ENCODE peak calls at places on chromosomes 13 and 19, in six cellular contexts. Z, T, I, Y, B and N are unnamed samples. For H3K4me1 and H3K36me3, the result is how much of the 10 kb centered on the place peaks cover.

GRCh38 chr19:15748239-15748638 is 10.5 kb downstream of the OR10H3 start:
- DNase-seq in I (no peak), T (no peak), Y (no peak), Z (no peak), B (no peak), N (no peak)

GRCh38 chr13:40344270-40345148 is 321.9 kb downstream of the FOXO1 start:
- DNase-seq in Z (no peak), Y (no peak), T (no peak), I (no peak), B (no peak), N (no peak)

GRCh38 chr13:25249001-25249543 is 38.2 kb downstream of the MTMR6 start:
- DNase-seq in B (no peak), I (no peak), Z (no peak), T (no peak), Y (peak), N (no peak)

GRCh38 chr13:33934343-33934742 is 116.4 kb downstream of the RFC3 start:
- DNase-seq in I (no peak), B (no peak), Y (no peak), T (no peak), Z (no peak), N (no peak)

GRCh38 chr13:57629391-57629804 is 2.1 kb upstream of the PCDH17 start:
- DNase-seq in T (no peak), Y (no peak), I (peak), Z (peak), B (peak), N (no peak)

GRCh38 chr19:50723069-50723468 is at the start of gene CLEC11A:
- DNase-seq in Z (peak), B (no peak), Y (peak), I (peak), T (no peak), N (no peak)

GRCh38 chr13:102825921-102826706 is 19.7 kb upstream of the ERCC5 start:
- DNase-seq in Z (no peak), B (no peak), I (no peak), Y (peak), T (no peak), N (no peak)

GRCh38 chr13:28631792-28632191 is 27.1 kb upstream of the POMP start:
- DNase-seq in Z (no peak), Y (peak), I (no peak), T (no peak), B (no peak), N (no peak)

GRCh38 chr13:110372676-110373075 is 65.6 kb downstream of the COL4A2 start:
- DNase-seq in Z (no peak), I (no peak), Y (no peak), B (no peak), T (no peak), N (no peak)

GRCh38 chr19:28553764-28554163 is 659.2 kb downstream of the UQCRFS1 start:
- DNase-seq in I (no peak), Y (no peak), B (no peak), Z (no peak), T (no peak), N (no peak)

GRCh38 chr19:33883869-33884519 is 87.3 kb downstream of the KCTD15 start:
- DNase-seq in Y (no peak), T (no peak), I (peak), Z (peak), B (peak), N (no peak)

GRCh38 chr19:31527443-31527842 is 178.2 kb upstream of the TSHZ3 start:
- DNase-seq in B (no peak), Z (no peak), Y (no peak), T (no peak), I (no peak), N (no peak)

GRCh38 chr13:110801044-110801443 is 87.5 kb downstream of the ING1 start:
- DNase-seq in B (no peak), I (no peak), Z (no peak), Y (no peak), T (no peak), N (no peak)

GRCh38 chr13:76965759-76966421 is 17.6 kb downstream of the ACOD1 start:
- DNase-seq in I (peak), B (no peak), T (peak), Y (peak), Z (peak), N (no peak)

GRCh38 chr19:6086081-6086858 is 24.0 kb downstream of the RFX2 start:
- DNase-seq in Z (no peak), B (no peak), Y (peak), I (no peak), T (no peak), N (no peak)

GRCh38 chr13:85520445-85520844 is 278.8 kb downstream of the SLITRK6 start:
- DNase-seq in Y (peak), Z (no peak), T (no peak), I (no peak), B (no peak), N (no peak)

GRCh38 chr19:38952395-38953165 is 21.8 kb downstream of the MRPS12 start:
- DNase-seq in I (peak), Y (peak), Z (no peak), B (no peak), T (no peak), N (no peak)

GRCh38 chr13:33119886-33120543 is 103.8 kb downstream of the KL start:
- DNase-seq in T (no peak), Y (peak), I (no peak), B (no peak), Z (no peak), N (no peak)

GRCh38 chr13:99873141-99873540 is 98.4 kb downstream of the ZIC5 start:
- DNase-seq in B (no peak), I (no peak), Z (no peak), T (no peak), Y (no peak), N (no peak)

GRCh38 chr19:5870986-5871394 is 650 bp upstream of the FUT5 start:
- DNase-seq in B (no peak), Y (no peak), T (no peak), Z (no peak), I (no peak), N (no peak)

GRCh38 chr13:109309625-109310363 is 476.6 kb downstream of the IRS2 start:
- DNase-seq in Y (no peak), B (no peak), T (no peak), Z (no peak), I (peak), N (no peak)

GRCh38 chr13:92187378-92187989 is 789.1 kb downstream of the GPC5 start:
- DNase-seq in B (no peak), T (no peak), Y (peak), Z (no peak), I (peak), N (no peak)

GRCh38 chr13:31072041-31072440 is 89.7 kb downstream of the HSPH1 start:
- DNase-seq in T (no peak), Z (no peak), Y (peak), I (no peak), B (no peak), N (no peak)

GRCh38 chr19:55258476-55258827 is 365 bp downstream of the PPP6R1 start:
- DNase-seq in Z (no peak), Y (no peak), B (no peak), T (no peak), I (no peak), N (no peak)

GRCh38 chr13:73635166-73635787 is 498.9 kb downstream of the KLF12 start:
- DNase-seq in Z (no peak), I (no peak), B (no peak), Y (peak), T (no peak), N (no peak)

GRCh38 chr19:29872224-29872731 is 60.5 kb downstream of the CCNE1 start:
- DNase-seq in B (no peak), Y (no peak), I (no peak), T (no peak), Z (no peak), N (no peak)

GRCh38 chr19:39347332-39348227 is 5.4 kb downstream of the SAMD4B start:
- DNase-seq in I (no peak), Z (no peak), T (no peak), B (no peak), Y (peak), N (no peak)

GRCh38 chr13:50787316-50788195 is 55.9 kb downstream of the DLEU7 start:
- DNase-seq in Y (no peak), B (no peak), I (no peak), Z (no peak), T (no peak), N (no peak)

GRCh38 chr19:30064776-30065494 is 122.9 kb downstream of the URI1 start:
- DNase-seq in B (no peak), Y (no peak), I (no peak), Z (peak), T (no peak), N (no peak)

GRCh38 chr19:11233073-11233472 is 6.3 kb upstream of the ANGPTL8 start:
- DNase-seq in I (no peak), T (no peak), Y (no peak), B (no peak), Z (no peak), N (no peak)

GRCh38 chr13:81917829-81918228 is 1576.9 kb upstream of the SPRY2 start:
- DNase-seq in B (no peak), T (no peak), I (no peak), Z (no peak), Y (no peak), N (no peak)

GRCh38 chr13:90591927-90592268 is 755.6 kb upstream of the MIR17HG start:
- DNase-seq in I (no peak), Y (no peak), T (no peak), Z (no peak), B (no peak), N (no peak)

GRCh38 chr13:44685641-44686040 is 109.5 kb upstream of the TSC22D1 start:
- DNase-seq in Z (no peak), B (no peak), T (no peak), I (no peak), Y (no peak), N (no peak)

GRCh38 chr13:91185294-91185863 is 162.1 kb upstream of the MIR17HG start:
- DNase-seq in Z (no peak), Y (peak), B (no peak), I (no peak), T (no peak), N (no peak)

GRCh38 chr13:48749144-48749543 is 95.4 kb downstream of the CYSLTR2 start:
- DNase-seq in T (no peak), Y (peak), Z (no peak), I (no peak), B (no peak), N (no peak)

GRCh38 chr19:10009269-10009665 is 1.0 kb downstream of the COL5A3 start:
- DNase-seq in B (no peak), Z (peak), I (peak), T (peak), Y (peak), N (no peak)

GRCh38 chr13:42173789-42174343 is 98.1 kb upstream of the AKAP11 start:
- DNase-seq in Y (peak), Z (no peak), T (no peak), I (no peak), B (no peak), N (no peak)

GRCh38 chr19:35292421-35292820 is 460 bp downstream of the MAG start:
- DNase-seq in T (no peak), Z (no peak), Y (no peak), I (no peak), B (no peak), N (no peak)
- H3K4me1 ChIP-seq in T (under half), Z (under half), Y (under half), I (under half), B (under half), N (under half)

DNA sequence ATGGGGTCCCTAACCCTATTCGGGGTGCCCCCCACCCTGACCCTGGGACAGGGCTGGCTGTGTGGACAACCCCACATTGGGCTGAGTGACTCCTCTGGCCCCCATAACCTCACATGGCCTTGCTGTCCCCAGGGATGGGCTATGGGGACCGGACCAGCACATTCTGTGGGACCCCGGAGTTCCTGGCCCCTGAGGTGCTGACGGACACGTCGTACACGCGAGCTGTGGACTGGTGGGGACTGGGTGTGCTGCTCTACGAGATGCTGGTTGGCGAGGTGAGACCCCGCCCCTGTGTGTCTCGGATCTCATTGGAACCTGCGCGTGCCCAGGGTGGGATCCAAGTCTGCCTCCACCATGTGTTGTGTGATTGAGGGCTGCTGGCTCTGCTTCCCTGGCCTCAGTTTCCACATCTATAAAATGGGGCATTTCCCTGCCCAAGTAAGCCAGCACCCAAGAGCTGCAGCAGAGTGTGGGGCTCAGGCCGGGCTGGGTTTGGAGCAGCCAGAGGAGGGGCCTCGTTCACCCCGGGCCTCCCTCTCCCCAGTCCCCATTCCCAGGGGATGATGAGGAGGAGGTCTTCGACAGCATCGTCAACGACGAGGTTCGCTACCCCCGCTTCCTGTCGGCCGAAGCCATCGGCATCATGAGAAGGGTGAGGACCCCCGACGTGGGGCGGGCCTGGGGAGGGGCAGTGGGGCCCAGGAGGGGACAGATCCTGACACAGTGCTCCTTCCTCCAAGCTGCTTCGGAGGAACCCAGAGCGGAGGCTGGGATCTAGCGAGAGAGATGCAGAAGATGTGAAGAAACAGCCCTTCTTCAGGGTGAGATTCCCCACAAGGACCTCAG is 4.9 kb downstream of the PTGER1 start:
- DNase-seq in B (no peak), I (no peak), T (no peak), Y (no peak), Z (no peak), N (no peak)
- H3K36me3 ChIP-seq in B (under half), I (under half), T (under half), Y (under half), Z (half or more), N (half or more)

DNA sequence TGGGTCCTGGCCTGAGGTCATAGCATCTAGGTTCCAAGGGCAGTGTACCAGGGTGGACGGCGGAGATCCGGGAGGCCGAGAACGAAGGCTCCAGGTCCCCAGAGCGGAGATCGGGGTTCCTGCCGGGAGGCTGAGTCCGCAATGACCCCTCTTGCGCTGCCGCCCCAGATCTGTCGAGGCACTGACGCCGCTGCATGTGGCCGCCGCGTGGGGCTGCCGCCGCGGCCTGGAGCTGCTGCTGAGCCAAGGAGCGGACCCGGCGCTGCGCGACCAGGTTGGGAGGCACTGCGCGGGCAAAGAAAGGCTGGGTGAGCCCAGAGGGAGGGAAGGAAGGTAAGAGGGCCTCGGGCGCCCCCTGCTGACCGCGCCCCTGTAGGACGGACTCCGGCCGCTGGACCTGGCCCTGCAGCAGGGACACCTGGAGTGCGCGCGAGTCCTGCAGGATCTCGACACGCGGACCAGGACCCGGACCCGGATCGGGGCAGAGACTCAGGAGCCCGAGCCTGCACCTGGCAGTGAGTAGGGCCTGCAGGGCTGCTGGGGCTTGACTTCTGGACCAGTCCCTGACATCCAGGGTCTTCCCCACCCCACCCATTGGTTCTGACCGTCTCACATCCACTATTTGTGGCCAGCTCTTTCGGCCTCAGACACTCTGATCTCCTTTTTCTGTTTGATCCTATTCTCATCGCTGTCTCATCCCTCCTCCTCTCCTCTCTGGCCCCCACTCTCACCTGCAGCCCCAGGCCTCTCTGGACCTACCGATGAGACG is 971 bp downstream of the ANKLE1 start:
- DNase-seq in B (peak), Z (peak), Y (peak), I (peak), T (peak), N (no peak)
- TF ChIP-seq POLR2A in B (no peak), Z (no peak), Y (no peak), I (no peak), T (no peak), N (no peak)

DNA sequence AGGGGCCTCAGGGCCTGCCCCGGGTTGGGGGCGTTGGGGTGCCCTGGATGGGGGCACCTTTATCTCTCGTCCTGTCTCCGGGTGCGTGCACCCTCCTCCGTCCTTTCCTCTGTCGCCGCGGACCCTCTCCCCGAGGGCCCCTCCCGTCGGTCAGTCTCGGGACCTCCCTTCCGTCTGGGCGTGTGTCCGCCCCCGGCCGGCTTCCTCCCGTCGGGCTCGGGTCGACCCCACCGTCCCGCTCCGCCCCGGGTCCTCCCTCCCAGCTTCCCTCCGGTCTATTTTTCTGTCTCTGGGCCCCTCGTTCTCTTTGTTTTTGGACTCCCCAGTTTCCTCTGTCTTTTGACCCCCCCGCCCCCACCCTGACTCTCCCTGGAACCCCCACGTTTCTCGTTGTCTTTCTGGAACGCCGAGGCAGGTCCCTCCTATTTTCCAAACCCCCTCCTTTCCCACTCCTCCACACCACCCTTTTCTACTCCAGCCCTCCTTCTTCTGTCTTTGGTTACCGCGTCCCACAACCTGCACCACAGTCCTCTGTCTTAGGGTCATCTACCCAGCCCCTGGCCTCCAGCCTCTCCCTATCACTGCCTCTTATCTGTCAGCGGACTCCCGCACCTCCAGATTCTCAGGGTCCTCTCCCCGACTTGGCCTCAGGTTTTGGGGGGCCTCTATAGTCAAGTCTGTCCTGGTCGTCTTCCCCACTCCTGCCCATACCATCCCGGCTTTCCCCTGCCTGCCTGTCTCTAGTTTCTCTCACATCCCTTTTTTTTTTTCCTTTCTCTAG is 757 bp downstream of the EGLN2 start:
- DNase-seq in B (no peak), Z (peak), Y (no peak), I (no peak), T (no peak), N (no peak)
- H3K4me1 ChIP-seq in B (under half), Z (half or more), Y (under half), I (half or more), T (half or more), N (half or more)

GRCh38 chr19:2509096-2509495 is 33.2 kb downstream of the GADD45B start:
- DNase-seq in I (no peak), T (no peak), B (no peak), Y (no peak), Z (no peak), N (no peak)

GRCh38 chr19:2512523-2513431 is 36.9 kb downstream of the GADD45B start:
- DNase-seq in I (no peak), T (no peak), Y (no peak), Z (no peak), B (no peak), N (no peak)

GRCh38 chr19:2514981-2515518 is 39.1 kb downstream of the GADD45B start:
- DNase-seq in B (no peak), I (no peak), Z (no peak), Y (no peak), T (no peak), N (no peak)

GRCh38 chr19:2511991-2512390 is 36.1 kb downstream of the GADD45B start:
- DNase-seq in Z (no peak), I (no peak), T (no peak), Y (no peak), B (no peak), N (no peak)

DNA sequence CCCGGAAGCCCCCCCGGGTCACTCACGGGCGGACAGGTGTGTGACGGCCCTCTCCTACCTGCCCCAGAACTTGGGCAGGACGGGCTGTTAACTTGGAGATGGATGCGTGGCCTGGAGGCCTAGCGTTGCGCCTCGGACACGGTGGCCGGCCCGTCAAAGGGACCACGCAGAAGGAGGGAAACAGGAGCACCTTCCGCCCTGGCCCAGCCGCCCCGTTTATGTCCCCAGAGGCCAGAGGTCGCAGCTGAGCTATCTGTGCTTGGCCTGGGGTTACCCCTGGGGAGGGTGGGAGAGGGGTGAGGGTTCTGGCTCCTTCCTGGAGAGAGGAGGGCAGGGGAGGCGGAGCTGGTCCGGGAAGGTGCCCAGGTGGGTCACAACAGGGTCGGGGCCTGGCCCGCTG is 35.6 kb downstream of the GADD45B start:
- DNase-seq in I (no peak), T (no peak), Y (no peak), Z (no peak), B (no peak), N (no peak)
- H3K36me3 ChIP-seq in I (under half), T (under half), Y (under half), Z (under half), B (under half), N (under half)